ENCODE peak calls at places on chromosomes 1 and 21, in seven cellular contexts. X, Y, E, R, M, P and C are unnamed samples.

GRCh38 chr1:16073490-16074104 is at the start of gene FAM131C:
- DNase-seq in X (no peak), Y (peak; percentile 91), E (peak; percentile 95), R (no peak), M (peak; percentile 75), P (no peak), C (peak; percentile 47)

GRCh38 chr1:42280841-42281240 is 54.2 kb downstream of the FOXJ3 start:
- DNase-seq in X (no peak), Y (no peak), E (no peak), R (no peak), M (no peak), P (no peak), C (no peak)

GRCh38 chr1:235326719-235327558 is 1.0 kb downstream of the ARID4B start:
- DNase-seq in X (no peak), Y (peak; percentile 71), E (peak; percentile 70), R (peak; percentile 21), M (peak; percentile 66), P (peak; percentile 32), C (peak; percentile 18)

GRCh38 chr1:149884433-149885363 is 14.7 kb upstream of the BOLA1 start:
- DNase-seq in X (peak; percentile 7), Y (peak; percentile 28), E (no peak), R (no peak), M (no peak), P (peak; percentile 48), C (peak; percentile 51)

GRCh38 chr21:35011681-35012080 is 37.4 kb downstream of the RUNX1 start:
- DNase-seq in X (no peak), Y (no peak), E (no peak), R (no peak), M (no peak), P (no peak), C (no peak)

GRCh38 chr1:198030682-198031081 is 113.5 kb downstream of the LHX9 start:
- DNase-seq in X (no peak), Y (no peak), E (no peak), R (no peak), M (no peak), P (no peak), C (no peak)

GRCh38 chr1:218401896-218402770 is 57.0 kb downstream of the TGFB2 start:
- DNase-seq in X (no peak), Y (no peak), E (no peak), R (peak; percentile 85), M (no peak), P (no peak), C (no peak)

GRCh38 chr1:201536542-201536941 is 2.4 kb upstream of the NAV1 start:
- DNase-seq in X (peak; percentile 35), Y (no peak), E (no peak), R (no peak), M (no peak), P (no peak), C (no peak)

GRCh38 chr1:103514920-103515503 is 10.5 kb upstream of the RNPC3 start:
- DNase-seq in X (peak; percentile 35), Y (peak; percentile 14), E (peak; percentile 9), R (peak; percentile 28), M (no peak), P (peak; percentile 35), C (peak; percentile 58)

GRCh38 chr21:44315691-44316208 is 15.9 kb downstream of the PFKL start:
- DNase-seq in X (no peak), Y (no peak), E (no peak), R (no peak), M (no peak), P (no peak), C (no peak)

GRCh38 chr1:206895320-206895719 is 1.9 kb upstream of the IL24 start:
- DNase-seq in X (no peak), Y (no peak), E (no peak), R (no peak), M (no peak), P (no peak), C (peak; percentile 47)

DNA sequence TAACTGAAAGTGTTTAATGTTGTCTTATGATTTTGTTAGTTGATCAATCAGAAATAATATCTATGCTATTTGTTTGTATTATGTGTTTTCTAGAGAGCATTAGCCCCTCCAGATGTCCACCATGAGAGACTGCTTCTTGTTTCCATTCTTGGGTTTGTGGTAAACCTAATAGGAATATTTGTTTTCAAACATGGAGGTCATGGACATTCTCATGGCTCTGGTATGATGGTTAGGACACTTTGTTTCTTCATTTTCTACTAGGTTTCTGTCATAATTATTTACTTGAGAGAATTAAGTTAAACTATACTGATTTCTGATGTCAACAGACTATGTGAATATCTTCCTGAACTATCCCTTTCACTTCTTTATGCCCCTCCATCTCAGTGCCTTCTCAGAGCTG is 16.1 kb downstream of the SLC30A7 start:
- DNase-seq in X (no peak), Y (no peak), E (no peak), R (no peak), M (no peak), P (no peak), C (no peak)
- TF ChIP-seq JUND in X (no peak), Y (no peak), E (no peak), R (no peak), M (no peak), P (no peak), C (no peak)

GRCh38 chr21:26506951-26507350 is 66.1 kb downstream of the CYYR1 start:
- DNase-seq in X (no peak), Y (no peak), E (no peak), R (no peak), M (no peak), P (no peak), C (no peak)
- TF ChIP-seq JUND in X (no peak), Y (no peak), E (no peak), R (no peak), M (no peak), P (no peak), C (no peak)

GRCh38 chr21:45897191-45898027 is 84.2 kb upstream of the COL6A1 start:
- DNase-seq in X (no peak), Y (no peak), E (no peak), R (no peak), M (no peak), P (no peak), C (no peak)

GRCh38 chr21:45898781-45899180 is 82.8 kb upstream of the COL6A1 start:
- DNase-seq in X (no peak), Y (no peak), E (no peak), R (no peak), M (no peak), P (no peak), C (no peak)

GRCh38 chr21:45895778-45896370 is 85.7 kb upstream of the COL6A1 start:
- DNase-seq in X (no peak), Y (no peak), E (no peak), R (no peak), M (no peak), P (no peak), C (no peak)

GRCh38 chr21:45899317-45900033 is 82.1 kb upstream of the COL6A1 start:
- DNase-seq in X (no peak), Y (no peak), E (no peak), R (no peak), M (no peak), P (no peak), C (no peak)

GRCh38 chr21:45898028-45898350 is 83.6 kb upstream of the COL6A1 start:
- DNase-seq in X (no peak), Y (no peak), E (no peak), R (no peak), M (no peak), P (no peak), C (no peak)
- TF ChIP-seq JUND in X (no peak), Y (no peak), E (no peak), R (no peak), M (no peak), P (no peak), C (no peak)

GRCh38 chr1:211118407-211119102 is 15.4 kb downstream of the KCNH1 start:
- DNase-seq in X (no peak), Y (no peak), E (no peak), R (no peak), M (no peak), P (no peak), C (peak; percentile 67)
- TF ChIP-seq JUND in X (no peak), Y (no peak), E (no peak), R (no peak), M (no peak), P (no peak), C (no peak)

GRCh38 chr1:11527541-11528452 is 48.8 kb downstream of the DISP3 start:
- DNase-seq in X (no peak), Y (no peak), E (no peak), R (no peak), M (no peak), P (no peak), C (no peak)
- TF ChIP-seq JUND in X (no peak), Y (no peak), E (no peak), R (no peak), M (no peak), P (no peak), C (no peak)